ENCODE peak calls at places on chromosomes 1 and 21, in six cellular contexts. H is heart right ventricle; D is BE2C; S is activated T-helper 1 cell treated with anti-CD3 and anti-CD28 coated beads, Interleukin-2, amount 50 U/mL, for 16 hours; U is NCI-H345; C is kidney glomerular epithelial cell. L is an unnamed sample.

GRCh38 chr1:182601416-182601786 is 2.8 kb downstream of the RGS16 start:
- DNase-seq in C (peak; percentile 60), S (peak; percentile 16), D (peak; percentile 80), H (peak; percentile 78), U (peak; percentile 79), L (peak; percentile 44)

GRCh38 chr1:38700077-38700470 is 159.5 kb downstream of the RRAGC start:
- DNase-seq in D (no peak), U (no peak), S (no peak), C (no peak), H (no peak), L (no peak)

GRCh38 chr21:23801292-23801691 is 1806.0 kb downstream of the MRPL39 start:
- DNase-seq in C (no peak), U (no peak), H (no peak), D (no peak), S (no peak), L (no peak)

GRCh38 chr1:205977348-205978014 is 25.7 kb downstream of the RAB7B start:
- DNase-seq in U (peak; percentile 79), S (peak; percentile 58), H (peak; percentile 71), D (peak; percentile 85), C (peak; percentile 70), L (peak; percentile 60)

GRCh38 chr1:8987881-8988617 is 38.2 kb downstream of the SLC2A7 start:
- DNase-seq in D (peak; percentile 36), U (peak; percentile 14), C (peak; percentile 24), S (peak; percentile 42), H (peak; percentile 31), L (peak; percentile 44)

GRCh38 chr1:40257313-40257687 is 736 bp upstream of the ZMPSTE24 start:
- DNase-seq in C (peak; percentile 71), H (no peak), U (peak; percentile 64), S (no peak), D (no peak), L (no peak)

GRCh38 chr1:117674521-117675400 is 68.9 kb downstream of the TENT5C start:
- DNase-seq in C (no peak), U (no peak), S (peak; percentile 19), H (no peak), D (no peak), L (peak; percentile 41)

GRCh38 chr21:37503848-37504467 is 137.4 kb downstream of the DYRK1A start:
- DNase-seq in H (no peak), S (no peak), C (no peak), U (no peak), D (no peak), L (no peak)

GRCh38 chr1:46065405-46065804 is 67.0 kb downstream of the PIK3R3 start:
- DNase-seq in D (no peak), U (no peak), H (no peak), S (no peak), C (no peak), L (no peak)

GRCh38 chr1:113684153-113684541 is 75.1 kb downstream of the PHTF1 start:
- DNase-seq in H (peak; percentile 53), S (no peak), C (no peak), U (no peak), D (peak; percentile 32), L (no peak)

GRCh38 chr21:46456750-46457149 is 1.9 kb upstream of the DIP2A start:
- DNase-seq in H (no peak), C (no peak), U (no peak), D (no peak), S (no peak), L (no peak)

GRCh38 chr1:151867785-151868403 is 14.4 kb upstream of the THEM5 start:
- DNase-seq in D (no peak), U (no peak), C (no peak), S (no peak), H (no peak), L (no peak)

GRCh38 chr1:50474859-50475809 is 51.9 kb upstream of the DMRTA2 start:
- DNase-seq in D (no peak), U (peak; percentile 7), C (peak; percentile 45), S (no peak), H (no peak), L (no peak)

GRCh38 chr1:153919879-153920852 is 2.6 kb downstream of the GATAD2B start:
- DNase-seq in D (no peak), S (no peak), C (no peak), H (no peak), U (no peak), L (no peak)

GRCh38 chr21:30243691-30244090 is 27.8 kb upstream of the CLDN8 start:
- DNase-seq in C (no peak), D (no peak), U (no peak), H (no peak), S (no peak), L (no peak)

GRCh38 chr1:75600781-75601180 is 10.1 kb downstream of the SLC44A5 start:
- DNase-seq in C (peak; percentile 46), D (no peak), U (no peak), H (no peak), S (no peak), L (no peak)

GRCh38 chr1:50422946-50423669 is at the start of gene DMRTA2:
- DNase-seq in D (peak; percentile 59), U (no peak), H (no peak), S (no peak), C (no peak), L (no peak)

GRCh38 chr1:153525088-153525713 is 10.6 kb downstream of the S100A6 start:
- DNase-seq in H (no peak), U (no peak), D (no peak), S (no peak), C (no peak), L (no peak)

GRCh38 chr1:163036661-163037060 is 32.5 kb upstream of the RGS4 start:
- DNase-seq in S (no peak), U (no peak), H (no peak), C (peak; percentile 92), D (no peak), L (no peak)

GRCh38 chr1:28507247-28507645 is 1.4 kb downstream of the RCC1 start:
- DNase-seq in H (no peak), D (no peak), C (no peak), U (no peak), S (no peak), L (no peak)

GRCh38 chr1:2443285-2444137 is 31.1 kb upstream of the PEX10 start:
- DNase-seq in H (no peak), D (peak; percentile 38), U (no peak), C (no peak), S (no peak), L (peak; percentile 7)

GRCh38 chr1:153393926-153394325 is 3.1 kb upstream of the S100A8 start:
- DNase-seq in H (no peak), U (no peak), C (no peak), D (no peak), S (no peak), L (no peak)

GRCh38 chr21:18403685-18404084 is at the start of gene TMPRSS15:
- DNase-seq in C (no peak), S (no peak), H (no peak), U (no peak), D (no peak), L (no peak)

L was measured in T follicular helper cell.